ENCODE peak calls at places on chromosomes 12 and 14, in four cellular contexts. F is head of caudate nucleus; G is stimulated activated CD4-positive, alpha-beta T cell treated with anti-CD3 and anti-CD28 coated beads, Interleukin-4, amount 100 ng/mL, for 24 hours; Q is NCI-H2081. W is an unnamed sample.

GRCh38 chr12:104708891-104709290 is 249.2 kb downstream of the SLC41A2 start:
- DNase-seq in F (no peak), G (no peak), Q (no peak), W (no peak)

GRCh38 chr14:97021001-97021400 is 223.8 kb downstream of the VRK1 start:
- DNase-seq in F (peak), G (no peak), Q (no peak), W (no peak)

GRCh38 chr14:28603606-28604005 is 163.0 kb upstream of the FOXG1 start:
- DNase-seq in F (no peak), G (no peak), Q (no peak), W (no peak)

GRCh38 chr14:99611639-99612038 is 7.6 kb upstream of the CCDC85C start:
- DNase-seq in F (no peak), G (no peak), Q (no peak), W (no peak)

GRCh38 chr14:85333313-85333712 is 196.6 kb upstream of the FLRT2 start:
- DNase-seq in F (no peak), G (no peak), Q (no peak), W (no peak)

GRCh38 chr12:10614056-10614370 is 604 bp upstream of the MAGOHB start:
- DNase-seq in F (no peak), G (peak), Q (no peak), W (no peak)

GRCh38 chr12:84421103-84421502 is 491.5 kb downstream of the SLC6A15 start:
- DNase-seq in F (no peak), G (no peak), Q (no peak), W (no peak)

GRCh38 chr12:103495783-103496456 is at the start of gene C12orf42:
- DNase-seq in F (peak), G (peak), Q (peak), W (peak)

GRCh38 chr14:44446965-44447364 is 60.1 kb downstream of the FSCB start:
- DNase-seq in F (no peak), G (no peak), Q (no peak), W (no peak)

GRCh38 chr12:116979109-116979508 is 68.4 kb downstream of the FBXW8 start:
- DNase-seq in F (no peak), G (no peak), Q (no peak), W (no peak)

GRCh38 chr12:617304-617915 is 45.8 kb downstream of the NINJ2 start:
- DNase-seq in F (no peak), G (no peak), Q (no peak), W (no peak)

GRCh38 chr12:124233041-124233836 is 61.7 kb upstream of the RFLNA start:
- DNase-seq in F (no peak), G (no peak), Q (no peak), W (no peak)

GRCh38 chr14:34592623-34593022 is 37.3 kb downstream of the SNX6 start:
- DNase-seq in F (no peak), G (no peak), Q (no peak), W (no peak)

GRCh38 chr14:35068238-35069012 is 22.4 kb downstream of the FAM177A1 start:
- DNase-seq in F (no peak), G (no peak), Q (no peak), W (no peak)

GRCh38 chr14:103775506-103775905 is 59.9 kb downstream of the ZFYVE21 start:
- DNase-seq in F (peak), G (no peak), Q (no peak), W (no peak)

GRCh38 chr14:90280096-90280495 is 23.7 kb downstream of the PSMC1 start:
- DNase-seq in F (no peak), G (no peak), Q (no peak), W (no peak)

GRCh38 chr12:123757555-123757954 is 4.5 kb upstream of the DNAH10 start:
- DNase-seq in F (no peak), G (no peak), Q (no peak), W (no peak)

GRCh38 chr14:100583245-100583644 is 4.0 kb downstream of the BEGAIN start:
- DNase-seq in F (no peak), G (no peak), Q (no peak), W (no peak)

GRCh38 chr12:69440886-69441285 is 29.3 kb upstream of the FRS2 start:
- DNase-seq in F (no peak), G (no peak), Q (no peak), W (no peak)

GRCh38 chr12:104735801-104736200 is 222.3 kb downstream of the SLC41A2 start:
- DNase-seq in F (no peak), G (no peak), Q (no peak), W (no peak)

GRCh38 chr12:1607940-1608782 is 13.8 kb upstream of the FBXL14 start:
- DNase-seq in F (no peak), G (no peak), Q (no peak), W (no peak)

GRCh38 chr14:105879503-105879866 is 353.1 kb downstream of the TMEM121 start:
- DNase-seq in F (no peak), G (no peak), Q (no peak), W (no peak)

GRCh38 chr12:80936642-80937390 is 918 bp downstream of the LIN7A start:
- DNase-seq in F (peak), G (no peak), Q (peak), W (peak)

GRCh38 chr14:48723841-48724495 is 862.2 kb downstream of the RPS29 start:
- DNase-seq in F (no peak), G (no peak), Q (no peak), W (no peak)

GRCh38 chr12:67460388-67460787 is 188.2 kb upstream of the DYRK2 start:
- DNase-seq in F (no peak), G (no peak), Q (no peak), W (no peak)